ENCODE peak calls at places on chromosomes 12 and 14, in five cellular contexts. B is WERI-Rb-1, U is astrocyte, J is HCT116, S is pancreas. E is an unnamed sample.

GRCh38 chr12:77204055-77204454 is 138.7 kb upstream of the E2F7 start:
- DNase-seq in S (no peak), U (no peak), B (no peak), J (no peak), E (peak; percentile 76)

GRCh38 chr12:47547077-47547476 is 158.8 kb downstream of the RPAP3 start:
- DNase-seq in U (peak; percentile 30), J (no peak), S (no peak), B (no peak), E (peak; percentile 59)

GRCh38 chr14:75188520-75189267 is 12.3 kb upstream of the TMED10 start:
- DNase-seq in J (no peak), U (no peak), B (no peak), S (peak; percentile 34), E (no peak)

GRCh38 chr12:126397071-126397571 is 1331.9 kb downstream of the AACS start:
- DNase-seq in B (no peak), J (no peak), U (peak; percentile 66), S (no peak), E (no peak)

GRCh38 chr14:94679106-94679819 is 67.1 kb downstream of the SERPINA3 start:
- DNase-seq in B (peak; percentile 84), U (no peak), J (no peak), S (no peak), E (no peak)

GRCh38 chr14:69481815-69482568 is 2.5 kb upstream of the PLEKHD1 start:
- DNase-seq in B (no peak), S (no peak), U (no peak), J (no peak), E (no peak)

GRCh38 chr12:3177778-3178435 is 100.7 kb downstream of the TSPAN9 start:
- DNase-seq in S (no peak), J (no peak), B (no peak), U (no peak), E (no peak)

GRCh38 chr12:124094733-124095132 is 121.7 kb downstream of the ZNF664 start:
- DNase-seq in U (no peak), J (no peak), B (no peak), S (no peak), E (no peak)

GRCh38 chr14:69044965-69045555 is 66.0 kb upstream of the ACTN1 start:
- DNase-seq in U (peak; percentile 91), B (peak; percentile 31), J (no peak), S (no peak), E (no peak)

GRCh38 chr12:44915958-44916357 is 39.8 kb upstream of the NELL2 start:
- DNase-seq in U (no peak), J (no peak), B (no peak), S (no peak), E (no peak)

GRCh38 chr14:32343926-32344430 is 14.9 kb downstream of the AKAP6 start:
- DNase-seq in J (no peak), B (no peak), S (no peak), U (no peak), E (no peak)

GRCh38 chr12:51592034-51592705 is 1.1 kb downstream of the SCN8A start:
- DNase-seq in U (peak; percentile 81), S (no peak), B (no peak), J (no peak), E (peak; percentile 66)

GRCh38 chr14:20177433-20177974 is 13.2 kb upstream of the OR11G2 start:
- DNase-seq in U (no peak), S (peak; percentile 29), B (no peak), J (no peak), E (no peak)

GRCh38 chr12:98402671-98403070 is 112.7 kb upstream of the TMPO start:
- DNase-seq in S (no peak), B (no peak), J (no peak), U (no peak), E (peak; percentile 4)

GRCh38 chr14:77985235-77985634 is 184.9 kb upstream of the NRXN3 start:
- DNase-seq in J (no peak), B (no peak), S (no peak), U (peak; percentile 88), E (peak; percentile 42)

GRCh38 chr14:86357866-86358265 is 827.9 kb downstream of the FLRT2 start:
- DNase-seq in J (no peak), S (no peak), U (no peak), B (no peak), E (no peak)

GRCh38 chr12:100955139-100955538 is 160.6 kb downstream of the ANO4 start:
- DNase-seq in U (peak; percentile 92), S (no peak), J (no peak), B (no peak), E (peak; percentile 91)

GRCh38 chr12:62552906-62553556 is 86.4 kb downstream of the MON2 start:
- DNase-seq in J (no peak), S (no peak), B (no peak), U (no peak), E (no peak)

DNA sequence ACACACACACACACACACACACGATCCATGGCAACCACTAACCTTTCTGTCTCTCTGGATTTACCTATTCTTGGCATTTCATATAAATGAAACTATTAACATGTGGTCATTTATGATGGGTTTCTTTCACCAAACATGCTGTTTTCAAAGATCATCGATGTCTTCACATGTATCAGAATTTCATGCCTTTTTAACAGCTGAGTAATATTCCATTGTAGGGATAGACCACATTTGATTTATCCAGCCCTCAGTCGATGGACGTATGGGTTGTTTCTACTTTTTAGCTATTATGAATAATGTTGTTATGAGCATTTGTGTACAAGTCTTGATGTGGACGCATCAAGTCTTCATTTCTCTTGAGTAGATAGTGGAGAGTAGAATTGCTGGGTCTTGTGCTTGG is 56.5 kb downstream of the MVK start:
- DNase-seq in B (no peak), U (no peak), J (no peak), S (no peak), E (no peak)
- H3K27me3 ChIP-seq in B (no peaks in the 10 kb centered on the region), U (peaks cover 17% of the 10 kb centered on the region), J (peaks cover 14% of the 10 kb centered on the region), S (no peaks in the 10 kb centered on the region), E (no peaks in the 10 kb centered on the region)

DNA sequence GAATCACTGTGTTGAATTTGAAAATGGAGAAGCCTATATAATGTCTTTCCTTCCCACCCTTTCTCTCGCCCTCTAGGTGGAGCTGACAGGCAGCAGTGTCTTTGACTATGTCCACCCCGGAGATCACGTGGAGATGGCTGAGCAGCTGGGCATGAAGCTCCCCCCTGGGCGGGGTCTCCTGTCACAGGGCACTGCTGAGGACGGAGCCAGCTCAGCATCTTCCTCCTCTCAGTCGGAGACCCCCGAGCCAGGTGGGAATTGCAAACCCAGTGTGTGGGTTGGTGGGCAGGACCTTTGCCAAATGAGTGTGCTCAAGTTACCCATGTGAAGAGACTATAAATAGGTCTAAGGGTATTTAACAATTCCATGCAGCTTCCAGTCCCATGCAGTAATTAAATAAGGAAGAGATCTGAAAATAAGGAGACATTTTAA is 274.7 kb downstream of the EGLN3 start:
- DNase-seq in S (no peak), B (peak; percentile 84), U (peak; percentile 57), J (peak; percentile 16), E (peak; percentile 90)
- H3K27ac ChIP-seq in S (no peak overlapping the region), B (no peak overlapping the region), U (peak overlapping the region; percentile 1), J (no peak overlapping the region), E (no peak overlapping the region)

DNA sequence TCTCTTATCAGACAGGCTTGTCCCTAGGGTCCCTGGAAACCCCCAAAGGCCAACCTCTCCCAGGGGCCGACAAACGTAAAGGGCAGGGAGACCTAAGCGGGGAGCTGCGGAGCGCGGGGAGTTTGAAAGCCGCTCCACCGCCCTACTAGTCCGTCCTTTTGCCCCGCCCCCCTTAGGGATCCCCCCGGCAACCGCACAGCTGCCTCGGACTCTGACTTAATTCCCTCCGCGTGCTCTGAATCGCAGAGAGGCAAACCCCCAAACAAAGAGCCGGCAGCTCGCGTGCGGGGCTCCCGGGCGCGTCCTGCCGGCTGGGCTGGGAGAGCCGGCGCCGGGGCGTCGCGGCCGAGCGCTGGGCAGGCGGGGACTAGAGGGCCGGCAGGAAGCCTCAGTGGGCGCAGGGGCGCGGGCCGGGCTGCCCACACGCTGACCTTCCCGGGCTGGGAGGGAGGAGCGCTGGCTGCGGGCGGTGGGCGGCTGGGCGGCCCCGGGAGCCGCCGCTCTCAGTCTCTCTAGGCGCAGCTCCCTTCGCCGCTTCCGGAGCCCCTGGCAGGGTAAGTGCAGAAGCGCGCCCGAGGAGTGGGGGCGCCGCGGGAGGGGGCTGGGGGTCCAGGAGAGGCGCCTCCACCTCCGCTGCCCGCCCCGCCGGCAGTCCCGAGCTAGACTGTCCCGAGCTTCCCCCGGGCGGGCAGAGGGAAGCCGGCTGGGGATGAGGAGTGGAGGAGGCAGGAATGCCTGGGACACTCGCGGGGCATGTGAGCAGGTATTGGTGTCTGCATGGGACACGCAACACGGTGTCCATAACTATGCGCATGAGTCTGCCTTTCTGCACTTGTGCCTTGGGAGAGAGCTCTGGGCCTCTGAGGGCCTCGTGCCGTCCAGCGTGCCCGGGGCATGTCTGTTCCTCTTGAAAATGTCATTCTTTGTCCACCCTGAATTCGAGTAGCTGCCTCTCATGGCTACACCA is at the start of gene TSPAN11:
- DNase-seq in S (no peak), U (peak; percentile 31), J (no peak), B (peak; percentile 89), E (peak; percentile 91)
- H3K4me3 ChIP-seq in S (peak within 1 kb of the TSS; percentile 0), U (peak within 1 kb of the TSS; percentile 48), J (no peak within 1 kb of the TSS), B (peak within 1 kb of the TSS; percentile 58), E (peak within 1 kb of the TSS; percentile 73)

DNA sequence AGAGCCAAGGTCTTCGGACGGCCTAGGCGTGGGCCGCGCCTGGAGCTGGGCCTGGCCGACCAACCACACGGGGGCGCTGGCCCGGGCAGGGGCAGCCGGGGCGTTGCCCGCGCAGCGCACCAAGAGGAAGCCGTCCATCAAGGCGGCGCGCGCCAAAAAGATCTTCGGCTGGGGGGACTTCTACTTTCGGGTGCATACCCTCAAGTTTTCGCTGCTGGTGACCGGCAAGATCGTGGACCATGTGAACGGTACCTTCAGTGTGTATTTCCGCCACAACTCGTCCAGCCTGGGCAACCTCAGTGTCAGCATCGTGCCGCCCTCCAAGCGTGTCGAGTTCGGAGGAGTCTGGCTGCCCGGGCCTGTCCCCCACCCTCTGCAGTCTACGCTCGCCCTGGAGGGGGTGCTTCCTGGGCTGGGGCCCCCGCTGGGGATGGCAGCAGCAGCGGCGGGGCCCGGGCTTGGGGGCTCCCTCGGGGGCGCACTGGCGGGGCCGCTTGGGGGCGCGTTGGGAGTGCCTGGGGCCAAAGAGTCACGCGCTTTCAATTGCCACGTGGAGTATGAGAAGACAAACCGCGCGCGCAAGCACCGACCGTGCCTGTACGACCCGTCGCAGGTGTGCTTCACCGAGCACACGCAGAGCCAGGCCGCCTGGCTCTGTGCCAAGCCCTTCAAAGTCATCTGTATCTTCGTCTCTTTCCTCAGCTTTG is 4.4 kb upstream of the SHMT2 start:
- DNase-seq in B (no peak), S (no peak), J (no peak), U (no peak), E (peak; percentile 97)
- H3K27me3 ChIP-seq in B (no peaks in the 10 kb centered on the region), S (peaks cover 6% of the 10 kb centered on the region), J (no peaks in the 10 kb centered on the region), U (peaks cover 48% of the 10 kb centered on the region), E (peaks cover 79% of the 10 kb centered on the region)

GRCh38 chr14:61417890-61418455 is 96.6 kb downstream of the PRKCH start:
- DNase-seq in U (no peak), B (no peak), J (no peak), S (no peak), E (no peak)

GRCh38 chr14:61417141-61417540 is 95.8 kb downstream of the PRKCH start:
- DNase-seq in J (no peak), U (no peak), B (no peak), S (no peak), E (no peak)

GRCh38 chr14:61418749-61419148 is 97.4 kb downstream of the PRKCH start:
- DNase-seq in B (no peak), J (no peak), S (no peak), U (no peak), E (no peak)

GRCh38 chr14:61419201-61419600 is 97.8 kb downstream of the PRKCH start:
- DNase-seq in J (no peak), S (no peak), B (no peak), U (no peak), E (no peak)

DNA sequence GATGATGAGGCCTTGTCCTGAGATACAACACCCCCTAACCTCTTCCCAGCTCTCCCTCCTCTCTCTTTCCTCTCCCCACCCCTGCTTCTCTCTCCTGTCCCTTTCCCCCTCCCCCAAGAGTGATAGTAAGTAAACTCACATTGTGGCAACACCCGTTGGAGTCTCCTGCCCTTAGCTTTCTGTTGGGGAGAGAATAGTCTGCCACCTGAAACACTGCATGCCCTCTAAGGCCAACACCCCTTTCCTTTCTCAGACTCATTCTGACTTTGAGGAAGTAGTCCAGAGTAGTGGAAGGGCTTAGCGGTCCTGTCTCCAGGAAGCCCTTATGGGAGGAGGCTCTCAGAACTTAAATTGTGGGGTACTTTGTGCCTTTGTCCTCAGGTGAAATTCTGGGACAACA is 95.2 kb downstream of the PRKCH start:
- DNase-seq in J (no peak), S (no peak), B (no peak), U (no peak), E (no peak)
- H3K27ac ChIP-seq in J (no peak overlapping the region), S (no peak overlapping the region), B (no peak overlapping the region), U (no peak overlapping the region), E (no peak overlapping the region)

E was measured in endodermal cell.